ENCODE peak calls at places on chromosomes 16 and 17, in five cellular contexts. J is right lobe of liver, R is spleen, N is heart right ventricle, Y is GM06990. O is an unnamed sample. For H3K36me3, the result is how much of the 10 kb centered on the place peaks cover.

GRCh38 chr16:20410153-20410723 is 904 bp downstream of the ACSM5 start:
- DNase-seq in Y (peak), N (no peak), R (no peak), J (no peak), O (no peak)

GRCh38 chr16:81940781-81941560 is 70.3 kb downstream of the SDR42E1 start:
- DNase-seq in N (no peak), J (no peak), R (no peak), Y (no peak), O (no peak)

GRCh38 chr17:55609737-55610201 is 98.5 kb upstream of the SMIM36 start:
- DNase-seq in R (no peak), Y (no peak), N (no peak), J (no peak), O (no peak)

GRCh38 chr16:23257682-23258081 is 44.4 kb upstream of the SCNN1B start:
- DNase-seq in N (no peak), J (no peak), Y (no peak), R (no peak), O (no peak)

GRCh38 chr16:4599037-4599436 is 15.7 kb downstream of the UBALD1 start:
- DNase-seq in N (no peak), J (no peak), R (no peak), Y (no peak), O (no peak)

GRCh38 chr17:63984206-63984605 is 11.5 kb upstream of the SCN4A start:
- DNase-seq in N (no peak), R (no peak), J (no peak), Y (no peak), O (no peak)

GRCh38 chr16:1871974-1872635 is at the start of gene MEIOB:
- DNase-seq in N (no peak), Y (peak), R (peak), J (no peak), O (no peak)

GRCh38 chr17:8976638-8977037 is 11.1 kb upstream of the PIK3R5 start:
- DNase-seq in J (no peak), N (no peak), R (no peak), Y (peak), O (no peak)

GRCh38 chr17:4188076-4188475 is 45.1 kb downstream of the CYB5D2 start:
- DNase-seq in N (no peak), R (no peak), J (no peak), Y (no peak), O (no peak)

GRCh38 chr17:58560511-58560910 is 46.1 kb upstream of the MTMR4 start:
- DNase-seq in R (no peak), N (no peak), J (no peak), Y (no peak), O (no peak)

GRCh38 chr16:56558024-56558747 is 6.7 kb upstream of the MT4 start:
- DNase-seq in J (no peak), R (no peak), Y (no peak), N (no peak), O (no peak)

GRCh38 chr17:70130274-70130673 is 39.1 kb upstream of the KCNJ2 start:
- DNase-seq in R (no peak), N (no peak), Y (no peak), J (no peak), O (no peak)

GRCh38 chr16:48347980-48348379 is 37.2 kb downstream of the SIAH1 start:
- DNase-seq in J (no peak), Y (no peak), R (no peak), N (no peak), O (no peak)

GRCh38 chr17:68587026-68587425 is 14.1 kb downstream of the FAM20A start:
- DNase-seq in Y (no peak), J (peak), N (no peak), R (no peak), O (no peak)

GRCh38 chr17:40541060-40541872 is 24.0 kb downstream of the CCR7 start:
- DNase-seq in J (no peak), N (no peak), Y (no peak), R (peak), O (peak)

GRCh38 chr16:53911506-53911905 is 207.6 kb downstream of the FTO start:
- DNase-seq in N (no peak), Y (no peak), J (no peak), R (no peak), O (no peak)

GRCh38 chr17:32007463-32008298 is 498 bp downstream of the LRRC37B start:
- DNase-seq in N (peak), J (peak), R (no peak), Y (peak), O (no peak)

GRCh38 chr16:50961944-50962343 is 189.1 kb downstream of the SALL1 start:
- DNase-seq in Y (no peak), J (no peak), N (no peak), R (no peak), O (no peak)

GRCh38 chr16:67013823-67014640 is 14.9 kb upstream of the CBFB start:
- DNase-seq in J (peak), R (peak), N (peak), Y (peak), O (peak)

GRCh38 chr17:47135235-47135634 is 53.9 kb downstream of the CDC27 start:
- DNase-seq in N (no peak), J (no peak), R (no peak), Y (no peak), O (no peak)

GRCh38 chr17:77501751-77502625 is 361.2 kb downstream of the SEC14L1 start:
- DNase-seq in J (peak), N (no peak), Y (peak), R (peak), O (no peak)

GRCh38 chr17:36978810-36979584 is 30.2 kb downstream of the AATF start:
- DNase-seq in Y (no peak), N (no peak), R (no peak), J (no peak), O (no peak)

GRCh38 chr17:68048996-68049395 is 13.5 kb downstream of the KPNA2 start:
- DNase-seq in J (no peak), N (no peak), Y (no peak), R (no peak), O (no peak)

GRCh38 chr16:52182840-52183239 is 364.1 kb downstream of the TOX3 start:
- DNase-seq in N (no peak), R (no peak), J (no peak), Y (no peak), O (no peak)

GRCh38 chr17:54221499-54221898 is 398.8 kb downstream of the KIF2B start:
- DNase-seq in N (no peak), R (no peak), J (no peak), Y (no peak), O (no peak)

GRCh38 chr17:40176409-40177110 is 710 bp upstream of the RAPGEFL1 start:
- DNase-seq in J (peak), R (no peak), N (no peak), Y (no peak), O (no peak)

GRCh38 chr16:1351582-1352362 is at the start of the genes GNPTG and TSR3:
- DNase-seq in N (peak), Y (peak), J (peak), R (peak), O (peak)

GRCh38 chr16:73199214-73199613 is 151.3 kb upstream of the ZFHX3 start:
- DNase-seq in Y (no peak), R (no peak), J (no peak), N (no peak), O (no peak)

GRCh38 chr16:25855063-25855462 is 163.3 kb downstream of the HS3ST4 start:
- DNase-seq in Y (no peak), J (no peak), R (no peak), N (no peak), O (no peak)

DNA sequence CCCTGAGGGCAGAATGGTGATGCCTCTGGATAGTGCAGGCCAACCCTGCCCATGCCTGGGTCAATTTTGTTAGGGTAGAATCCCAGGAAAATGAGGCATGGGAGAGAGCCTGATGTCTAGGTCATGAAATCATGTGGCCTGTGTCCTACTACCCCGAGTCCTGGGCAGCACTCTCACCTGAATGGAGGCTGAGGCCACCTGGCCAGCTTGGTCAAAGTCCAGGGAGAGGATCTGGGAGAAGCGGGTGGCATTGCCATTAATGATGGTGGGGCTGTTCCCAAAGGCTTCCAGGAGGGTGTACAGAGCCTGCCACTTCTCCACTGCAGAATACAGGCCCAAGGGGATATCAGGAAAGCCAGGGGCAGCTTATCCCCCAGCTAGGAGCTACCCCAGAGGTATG is 59.8 kb downstream of the MYO18A start:
- DNase-seq in Y (no peak), R (no peak), J (no peak), N (no peak), O (no peak)
- H3K36me3 ChIP-seq in Y (under half), R (under half), J (under half), N (half or more), O (under half)

DNA sequence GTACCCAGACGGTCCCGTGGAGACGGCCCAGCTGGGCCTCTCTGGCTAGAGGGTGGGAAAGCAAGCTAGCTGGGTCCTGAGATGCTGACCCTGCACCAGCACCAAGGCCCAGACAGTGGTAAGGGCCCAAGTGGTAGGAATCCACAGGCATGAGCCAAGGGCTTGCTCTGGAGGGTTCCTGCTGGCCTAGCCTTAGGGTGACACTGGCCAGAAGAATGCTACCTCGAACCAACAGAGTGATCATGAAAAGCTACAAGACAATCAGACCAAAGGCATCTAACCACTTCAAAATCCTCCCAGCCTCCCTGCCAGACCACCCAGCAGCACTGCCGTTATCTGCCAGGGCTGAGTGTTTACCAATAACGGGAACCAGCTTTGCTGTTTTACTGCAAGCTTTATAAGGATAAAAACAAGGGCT is 13.2 kb downstream of the HIC1 start:
- DNase-seq in N (no peak), J (no peak), Y (no peak), R (no peak), O (no peak)
- TF ChIP-seq CTCF in N (no peak), J (no peak), Y (no peak), R (no peak), O (no peak)

GRCh38 chr16:69123894-69124293 is 8.5 kb downstream of the CHTF8 start:
- DNase-seq in R (peak), N (peak), Y (no peak), J (no peak), O (no peak)
- H3K36me3 ChIP-seq in R (under half), N (half or more), Y (under half), J (under half), O (under half)

GRCh38 chr16:83070416-83071199 is 443.8 kb downstream of the CDH13 start:
- DNase-seq in R (no peak), Y (no peak), N (no peak), J (no peak), O (no peak)

GRCh38 chr16:83066881-83067280 is 440.1 kb downstream of the CDH13 start:
- DNase-seq in J (no peak), R (no peak), Y (no peak), N (no peak), O (no peak)

GRCh38 chr16:83066011-83066410 is 439.2 kb downstream of the CDH13 start:
- DNase-seq in Y (no peak), J (no peak), N (no peak), R (no peak), O (no peak)

GRCh38 chr16:83068686-83069085 is 441.9 kb downstream of the CDH13 start:
- DNase-seq in J (no peak), Y (no peak), N (peak), R (no peak), O (no peak)
- TF ChIP-seq CTCF in J (peak), Y (peak), N (peak), R (no peak), O (no peak)